ENCODE peak calls at places on chromosomes 16 and 17, in nine cellular contexts. B is anterior cingulate cortex, M is nucleus accumbens, W is iPS-NIHi11, Q is left ventricle myocardium inferior, C is hippocampal formation, X is hypothalamus, S is kidney tubule cell, F is NCI-H1436 treated with DMSO at 0.1 percent for 48 hours. Y is an unnamed sample.

GRCh38 chr17:8186446-8186786 is 3.6 kb downstream of the BORCS6 start:
- DNase-seq in W (no peak), C (no peak), M (no peak), B (no peak), X (no peak), S (no peak), F (no peak), Q (no peak), Y (no peak)

GRCh38 chr16:67029249-67030096 is 524 bp downstream of the CBFB start:
- DNase-seq in F (no peak), B (no peak), Q (peak; percentile 74), S (peak; percentile 62), C (peak; percentile 78), M (peak; percentile 51), X (no peak), W (peak; percentile 62), Y (peak; percentile 62)

GRCh38 chr17:73378974-73379470 is 67.2 kb upstream of the CDC42EP4 start:
- DNase-seq in Q (no peak), W (no peak), C (no peak), S (no peak), X (no peak), B (no peak), M (no peak), F (no peak), Y (no peak)

GRCh38 chr17:46977750-46978488 is 1.1 kb downstream of the RPRML start:
- DNase-seq in F (no peak), X (no peak), Q (no peak), S (no peak), M (no peak), C (no peak), W (no peak), B (no peak), Y (no peak)

GRCh38 chr17:9658593-9659211 is 13.4 kb downstream of the USP43 start:
- DNase-seq in M (no peak), S (no peak), W (no peak), X (no peak), C (no peak), F (no peak), Q (no peak), B (no peak), Y (no peak)

GRCh38 chr17:78130439-78131101 is at the start of gene TMC8:
- DNase-seq in X (no peak), W (no peak), B (no peak), Q (no peak), M (no peak), C (no peak), S (no peak), F (no peak), Y (no peak)

GRCh38 chr16:26598061-26598460 is 468.7 kb upstream of the C16orf82 start:
- DNase-seq in S (peak; percentile 69), W (no peak), X (no peak), F (no peak), M (no peak), Q (no peak), B (no peak), C (no peak), Y (no peak)

GRCh38 chr16:11439216-11439615 is 94.0 kb downstream of the RMI2 start:
- DNase-seq in B (no peak), Q (no peak), F (no peak), C (no peak), W (no peak), X (no peak), M (no peak), S (no peak), Y (no peak)

GRCh38 chr17:33968350-33969044 is 286.6 kb upstream of the CCL2 start:
- DNase-seq in Q (no peak), C (no peak), M (no peak), X (no peak), S (no peak), B (no peak), F (no peak), W (no peak), Y (no peak)

GRCh38 chr17:66578781-66579489 is 256.0 kb upstream of the CACNG5 start:
- DNase-seq in M (no peak), X (no peak), S (no peak), C (no peak), W (no peak), F (no peak), Q (no peak), B (no peak), Y (no peak)

Y was measured in gastrocnemius medialis.